ENCODE peak calls at places on chromosomes 5 and 9, in eight cellular contexts. O is progenitor cell of endocrine pancreas, H is tibial nerve, R is MM.1S, V is H1, K is nephron progenitor cell, D is foreskin fibroblast, W is uterus. S is an unnamed sample.

GRCh38 chr5:95620030-95620869 is at the start of gene GPR150:
- DNase-seq in O (peak; percentile 48), H (no peak), R (peak; percentile 60), V (no peak), K (peak; percentile 72), D (peak; percentile 57), W (no peak), S (peak; percentile 76)

GRCh38 chr5:64796301-64796700 is 27.6 kb downstream of the CWC27 start:
- DNase-seq in O (no peak), H (no peak), R (no peak), V (no peak), K (no peak), D (no peak), W (no peak), S (no peak)

GRCh38 chr9:79028101-79028500 is 543.7 kb upstream of the TLE4 start:
- DNase-seq in O (no peak), H (no peak), R (no peak), V (no peak), K (no peak), D (peak; percentile 34), W (no peak), S (no peak)

GRCh38 chr9:126583134-126583760 is 30.5 kb upstream of the LMX1B start:
- DNase-seq in O (no peak), H (no peak), R (no peak), V (no peak), K (no peak), D (no peak), W (no peak), S (no peak)

GRCh38 chr9:16542290-16542689 is 328.2 kb downstream of the BNC2 start:
- DNase-seq in O (no peak), H (no peak), R (no peak), V (no peak), K (no peak), D (no peak), W (no peak), S (no peak)

GRCh38 chr5:143582176-143582575 is 178.7 kb upstream of the NR3C1 start:
- DNase-seq in O (no peak), H (no peak), R (peak; percentile 72), V (no peak), K (no peak), D (no peak), W (no peak), S (no peak)

GRCh38 chr5:104170906-104171305 is 608.3 kb upstream of the NUDT12 start:
- DNase-seq in O (no peak), H (no peak), R (no peak), V (no peak), K (no peak), D (no peak), W (no peak), S (no peak)

GRCh38 chr9:80885894-80886293 is 803.5 kb downstream of the TLE1 start:
- DNase-seq in O (no peak), H (peak; percentile 9), R (no peak), V (peak; percentile 7), K (no peak), D (no peak), W (no peak), S (no peak)

GRCh38 chr5:145510324-145510723 is 324.8 kb downstream of the PRELID2 start:
- DNase-seq in O (no peak), H (peak; percentile 16), R (no peak), V (no peak), K (no peak), D (peak; percentile 47), W (no peak), S (no peak)

GRCh38 chr9:132369421-132369820 is 14.6 kb upstream of the SETX start:
- DNase-seq in O (no peak), H (no peak), R (no peak), V (no peak), K (no peak), D (no peak), W (no peak), S (no peak)

GRCh38 chr9:124812401-124813016 is 35.6 kb downstream of the OLFML2A start:
- DNase-seq in O (no peak), H (peak; percentile 34), R (no peak), V (peak; percentile 64), K (no peak), D (peak; percentile 94), W (peak; percentile 95), S (no peak)

GRCh38 chr5:72871358-72872024 is 55.0 kb downstream of the TNPO1 start:
- DNase-seq in O (no peak), H (no peak), R (no peak), V (no peak), K (no peak), D (no peak), W (no peak), S (no peak)

GRCh38 chr9:83483223-83483622 is 55.0 kb downstream of the FRMD3 start:
- DNase-seq in O (no peak), H (no peak), R (no peak), V (no peak), K (no peak), D (no peak), W (no peak), S (no peak)

GRCh38 chr5:137693307-137693950 is 42.5 kb downstream of the KLHL3 start:
- DNase-seq in O (no peak), H (no peak), R (no peak), V (no peak), K (no peak), D (no peak), W (no peak), S (no peak)

GRCh38 chr9:38380872-38381534 is 11.5 kb upstream of the ALDH1B1 start:
- DNase-seq in O (peak; percentile 33), H (no peak), R (no peak), V (peak; percentile 29), K (no peak), D (no peak), W (no peak), S (no peak)

DNA sequence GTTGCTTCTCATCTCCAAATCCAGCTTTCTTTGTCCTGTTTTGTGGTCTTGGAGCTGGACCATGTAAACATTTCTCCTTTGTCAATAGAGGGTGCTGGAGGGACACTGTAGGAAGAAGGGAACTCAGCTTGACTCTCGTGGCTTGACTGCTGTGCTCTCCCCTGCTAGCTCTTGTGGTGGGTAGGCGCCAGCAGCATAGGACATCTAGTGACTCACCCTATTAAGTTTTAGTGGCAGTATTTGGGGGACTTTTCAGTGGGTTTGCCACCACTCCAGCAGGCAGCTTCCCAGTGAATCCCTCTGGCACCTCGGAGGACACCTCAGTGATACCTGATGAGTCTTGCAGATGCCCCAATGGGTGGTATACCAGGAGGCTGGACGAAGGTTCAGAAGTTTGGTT is 97.8 kb downstream of the TSSK1B start:
- DNase-seq in O (no peak), H (peak; percentile 39), R (peak; percentile 55), V (peak; percentile 10), K (no peak), D (no peak), W (peak; percentile 28), S (no peak)
- TF ChIP-seq CTCF in O (peak; percentile 42), H (peak; percentile 45), R (peak; percentile 71), V (no peak), K (peak; percentile 36), D (peak; percentile 49), W (peak; percentile 48), S (peak; percentile 11)

GRCh38 chr5:55546991-55547390 is 12.2 kb upstream of the PLPP1 start:
- DNase-seq in O (no peak), H (no peak), R (peak; percentile 11), V (no peak), K (no peak), D (no peak), W (no peak), S (no peak)
- TF ChIP-seq CTCF in O (no peak), H (no peak), R (no peak), V (no peak), K (no peak), D (no peak), W (no peak), S (no peak)

GRCh38 chr5:122517091-122517490 is 205.1 kb downstream of the SNCAIP start:
- DNase-seq in O (no peak), H (no peak), R (no peak), V (no peak), K (no peak), D (no peak), W (no peak), S (no peak)
- TF ChIP-seq CTCF in O (no peak), H (no peak), R (no peak), V (no peak), K (no peak), D (no peak), W (no peak), S (no peak)

DNA sequence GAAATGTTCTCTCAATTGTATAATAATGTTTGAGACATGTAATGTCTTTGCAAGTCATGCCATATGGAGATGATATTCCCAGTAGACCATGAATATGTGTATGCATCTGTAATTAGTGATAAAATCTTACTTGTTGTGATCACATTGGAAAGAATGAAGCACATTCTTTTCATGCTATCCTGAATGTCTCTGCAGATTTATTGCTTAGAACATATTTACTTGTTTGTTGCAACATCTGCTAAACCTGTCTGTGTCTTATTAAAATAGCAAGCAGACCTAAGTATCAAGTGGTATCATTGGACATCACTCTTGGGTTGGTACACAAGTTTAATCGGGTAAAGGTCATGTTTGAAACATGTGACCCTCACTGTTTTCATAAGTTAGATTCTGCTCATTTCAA is 265.6 kb upstream of the CD180 start:
- DNase-seq in O (no peak), H (no peak), R (no peak), V (no peak), K (no peak), D (no peak), W (no peak), S (no peak)
- TF ChIP-seq CTCF in O (no peak), H (no peak), R (no peak), V (no peak), K (no peak), D (no peak), W (no peak), S (no peak)

GRCh38 chr5:148398698-148399121 is 15.0 kb downstream of the FBXO38 start:
- DNase-seq in O (no peak), H (no peak), R (no peak), V (no peak), K (no peak), D (no peak), W (no peak), S (no peak)
- TF ChIP-seq CTCF in O (peak; percentile 46), H (no peak), R (no peak), V (no peak), K (no peak), D (no peak), W (no peak), S (no peak)

GRCh38 chr9:8420416-8420815 is 620.8 kb upstream of the DMAC1 start:
- DNase-seq in O (no peak), H (no peak), R (no peak), V (no peak), K (no peak), D (no peak), W (no peak), S (no peak)
- TF ChIP-seq CTCF in O (no peak), H (no peak), R (no peak), V (no peak), K (no peak), D (no peak), W (no peak), S (no peak)